ENCODE peak calls at places on chromosomes 6 and 20, in five cellular contexts. I, B, L, C and Q are unnamed samples.

GRCh38 chr20:50694379-50695143 is 3.2 kb upstream of the RIPOR3 start:
- DNase-seq in I (peak; percentile 38), B (no peak), L (no peak), C (no peak), Q (no peak)

GRCh38 chr6:14040042-14040441 is 77.5 kb upstream of the CD83 start:
- DNase-seq in I (no peak), B (no peak), L (no peak), C (no peak), Q (no peak)

GRCh38 chr20:51797357-51798025 is 4.8 kb downstream of the SALL4 start:
- DNase-seq in I (no peak), B (no peak), L (peak; percentile 77), C (no peak), Q (peak; percentile 12)

GRCh38 chr6:31489046-31489445 is 8.9 kb upstream of the MICB start:
- DNase-seq in I (no peak), B (no peak), L (no peak), C (no peak), Q (no peak)

GRCh38 chr6:135180458-135181332 is at the start of gene MYB:
- DNase-seq in I (peak; percentile 57), B (peak; percentile 93), L (peak; percentile 88), C (peak; percentile 40), Q (no peak)

GRCh38 chr20:32130352-32130751 is 20.8 kb downstream of the TM9SF4 start:
- DNase-seq in I (no peak), B (no peak), L (no peak), C (no peak), Q (no peak)

GRCh38 chr6:137089305-137089704 is 44.5 kb upstream of the IL20RA start:
- DNase-seq in I (no peak), B (no peak), L (peak; percentile 50), C (no peak), Q (no peak)

GRCh38 chr6:119647309-119647708 is 297.7 kb upstream of the MAN1A1 start:
- DNase-seq in I (no peak), B (no peak), L (no peak), C (no peak), Q (no peak)

GRCh38 chr6:54426995-54427394 is 118.8 kb downstream of the TINAG start:
- DNase-seq in I (no peak), B (no peak), L (no peak), C (no peak), Q (no peak)

GRCh38 chr6:47592466-47592865 is 105.9 kb upstream of the ADGRF4 start:
- DNase-seq in I (no peak), B (no peak), L (no peak), C (no peak), Q (no peak)

GRCh38 chr6:155629652-155630051 is 174.0 kb upstream of the NOX3 start:
- DNase-seq in I (no peak), B (no peak), L (no peak), C (no peak), Q (no peak)

GRCh38 chr6:53340536-53340935 is 8.2 kb downstream of the ELOVL5 start:
- DNase-seq in I (no peak), B (no peak), L (no peak), C (no peak), Q (no peak)

GRCh38 chr6:148431413-148431812 is 88.8 kb downstream of the SASH1 start:
- DNase-seq in I (no peak), B (no peak), L (no peak), C (no peak), Q (no peak)

GRCh38 chr20:3911956-3912355 is 22.8 kb downstream of the PANK2 start:
- DNase-seq in I (no peak), B (no peak), L (no peak), C (no peak), Q (no peak)

GRCh38 chr6:109370792-109371191 is 11.5 kb downstream of the CD164 start:
- DNase-seq in I (no peak), B (no peak), L (no peak), C (no peak), Q (no peak)

GRCh38 chr20:53899351-53900167 is 170.8 kb downstream of the BCAS1 start:
- DNase-seq in I (peak; percentile 96), B (no peak), L (peak; percentile 62), C (peak; percentile 47), Q (no peak)

GRCh38 chr6:29907637-29908340 is 34.5 kb upstream of the HLA-A start:
- DNase-seq in I (no peak), B (no peak), L (no peak), C (no peak), Q (no peak)

GRCh38 chr6:44925100-44925739 is 402.9 kb upstream of the RUNX2 start:
- DNase-seq in I (peak; percentile 72), B (no peak), L (no peak), C (peak; percentile 59), Q (peak; percentile 68)

GRCh38 chr20:16428112-16428511 is 145.1 kb downstream of the KIF16B start:
- DNase-seq in I (no peak), B (no peak), L (no peak), C (no peak), Q (no peak)

GRCh38 chr20:7859371-7859802 is 80.9 kb downstream of the HAO1 start:
- DNase-seq in I (peak; percentile 65), B (no peak), L (peak; percentile 45), C (peak; percentile 81), Q (peak; percentile 58)

GRCh38 chr6:7390218-7390878 is 740 bp downstream of the RIOK1 start:
- DNase-seq in I (no peak), B (no peak), L (no peak), C (no peak), Q (no peak)
- TF ChIP-seq CTCF in I (no peak), B (no peak), L (no peak), C (no peak), Q (peak; percentile 15)

GRCh38 chr6:10510592-10511367 is 10.4 kb upstream of the GCNT2 start:
- DNase-seq in I (peak; percentile 27), B (peak; percentile 83), L (peak; percentile 86), C (peak; percentile 75), Q (peak; percentile 18)

GRCh38 chr6:10513544-10513943 is 7.6 kb upstream of the GCNT2 start:
- DNase-seq in I (no peak), B (no peak), L (no peak), C (no peak), Q (no peak)

GRCh38 chr6:10514049-10514780 is 6.9 kb upstream of the GCNT2 start:
- DNase-seq in I (no peak), B (no peak), L (no peak), C (no peak), Q (no peak)

GRCh38 chr6:10507715-10508114 is 13.4 kb upstream of the GCNT2 start:
- DNase-seq in I (no peak), B (no peak), L (no peak), C (no peak), Q (no peak)

GRCh38 chr6:10511477-10511876 is 9.7 kb upstream of the GCNT2 start:
- DNase-seq in I (no peak), B (no peak), L (no peak), C (no peak), Q (peak; percentile 8)
- H3K27ac ChIP-seq in I (no peak overlapping the region), B (no peak overlapping the region), L (no peak overlapping the region), C (no peak overlapping the region), Q (no peak overlapping the region)

GRCh38 chr6:116535109-116535508 is 10.4 kb downstream of the TRAPPC3L start:
- DNase-seq in I (peak; percentile 32), B (no peak), L (no peak), C (no peak), Q (no peak)

GRCh38 chr6:116531675-116532570 is 13.6 kb downstream of the TRAPPC3L start:
- DNase-seq in I (peak; percentile 42), B (peak; percentile 54), L (peak; percentile 77), C (peak; percentile 86), Q (peak; percentile 82)

GRCh38 chr6:116530436-116530835 is 15.0 kb downstream of the TRAPPC3L start:
- DNase-seq in I (no peak), B (no peak), L (no peak), C (no peak), Q (no peak)

GRCh38 chr6:116536216-116536621 is 9.3 kb downstream of the TRAPPC3L start:
- DNase-seq in I (peak; percentile 89), B (no peak), L (peak; percentile 81), C (peak; percentile 71), Q (peak; percentile 60)

DNA sequence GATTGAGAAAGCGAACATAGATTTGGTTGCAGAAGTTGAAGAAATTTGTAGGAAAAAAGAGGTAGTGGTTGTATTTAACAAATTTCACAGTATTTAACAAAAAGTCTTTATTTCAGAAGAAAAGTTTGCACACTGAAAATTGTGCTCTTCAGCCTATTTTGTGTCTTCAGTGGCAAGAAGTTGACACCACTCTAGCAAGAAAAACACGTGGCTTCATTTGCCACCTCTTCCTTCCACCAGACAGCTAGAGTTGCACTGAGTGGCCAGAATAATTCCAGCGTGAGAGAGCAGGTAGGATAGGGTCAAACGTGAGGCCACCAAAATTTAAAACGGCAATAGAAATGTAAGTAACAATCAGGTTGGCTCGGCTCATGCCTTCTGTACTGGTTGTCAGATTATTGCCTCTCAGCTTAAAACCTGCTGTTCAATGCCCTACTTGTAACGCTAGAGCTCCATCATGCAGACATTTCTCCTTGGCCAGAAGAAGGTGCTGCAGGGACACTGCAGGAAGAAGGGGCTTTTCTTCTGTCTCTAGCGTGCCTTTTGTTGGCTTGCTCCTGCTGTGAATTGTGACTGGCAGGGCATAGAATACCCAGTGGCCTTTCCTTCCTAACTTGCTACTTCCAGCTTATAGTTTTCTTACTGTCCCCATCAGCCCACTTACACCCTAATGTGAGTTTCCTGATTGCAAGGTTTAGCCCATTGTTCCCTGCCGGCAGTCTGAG is 12.1 kb downstream of the TRAPPC3L start:
- DNase-seq in I (no peak), B (no peak), L (peak; percentile 69), C (no peak), Q (no peak)
- TF ChIP-seq CTCF in I (no peak), B (no peak), L (peak; percentile 26), C (no peak), Q (peak; percentile 42)

GRCh38 chr6:83432626-83433025 is 1.8 kb upstream of the ME1 start:
- DNase-seq in I (no peak), B (no peak), L (no peak), C (no peak), Q (no peak)

GRCh38 chr6:83429857-83430605 is 820 bp downstream of the ME1 start:
- DNase-seq in I (peak; percentile 59), B (no peak), L (peak; percentile 60), C (peak; percentile 39), Q (peak; percentile 49)

GRCh38 chr6:83431545-83432165 is 804 bp upstream of the ME1 start:
- DNase-seq in I (peak; percentile 1), B (peak; percentile 58), L (no peak), C (no peak), Q (no peak)

GRCh38 chr6:83429269-83429668 is 1.6 kb downstream of the ME1 start:
- DNase-seq in I (no peak), B (no peak), L (no peak), C (no peak), Q (no peak)

DNA sequence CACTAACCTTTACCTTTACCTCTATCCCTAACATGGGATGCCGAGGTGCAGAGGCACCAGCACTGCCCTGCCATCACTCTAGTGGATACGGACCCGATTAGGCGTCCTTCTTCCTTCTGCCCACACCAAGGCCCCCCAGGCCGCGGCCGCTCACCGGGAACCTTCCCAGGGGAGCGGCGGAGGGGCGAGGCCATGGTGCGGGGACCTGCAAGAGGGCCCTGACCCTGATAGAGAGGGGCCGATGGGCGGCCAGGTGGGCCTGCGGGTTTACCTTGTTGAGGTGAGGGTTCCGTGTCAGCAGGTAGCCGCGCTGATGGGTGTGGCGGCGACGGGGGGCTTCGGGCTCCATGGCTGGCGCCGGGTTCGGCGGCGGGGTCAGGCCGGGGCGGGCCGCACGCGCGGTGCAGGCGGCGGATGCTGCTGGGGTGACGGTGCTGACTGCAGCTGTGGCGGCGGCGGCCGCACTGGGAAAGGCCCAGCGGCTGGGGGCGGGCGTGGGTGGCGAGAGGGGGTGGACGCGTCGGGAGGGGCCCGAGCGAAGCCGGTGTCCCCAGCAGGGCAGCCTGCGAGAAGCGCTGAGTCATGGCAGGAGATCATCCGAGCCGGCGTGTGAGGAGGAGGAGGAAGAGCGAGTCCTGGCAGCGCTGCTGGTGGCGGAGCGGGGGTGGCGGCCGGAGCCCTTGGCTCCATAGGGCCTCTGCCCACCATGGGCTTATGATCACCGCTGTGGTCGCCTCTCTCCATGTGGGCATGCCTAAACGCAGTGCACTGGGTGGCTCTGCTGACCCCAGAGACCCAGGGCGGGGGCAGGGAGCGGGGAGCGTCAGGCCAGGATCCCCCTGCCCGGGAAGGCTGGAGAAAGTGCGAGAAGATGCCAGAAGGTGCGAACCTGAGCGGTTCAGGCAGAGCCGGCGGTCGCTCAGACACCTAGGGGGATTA is at the start of gene ME1:
- DNase-seq in I (peak; percentile 79), B (peak; percentile 94), L (peak; percentile 86), C (peak; percentile 77), Q (peak; percentile 78)
- H3K27ac ChIP-seq in I (peak within 1 kb of the TSS; percentile 69), B (peak within 1 kb of the TSS; percentile 76), L (no peak within 1 kb of the TSS), C (peak within 1 kb of the TSS; percentile 84), Q (peak within 1 kb of the TSS; percentile 52)